ENCODE peak calls at places on chromosomes 13 and 19, in ten cellular contexts. One of them, this sample, is unnamed.

GRCh38 chr19:6276447-6276846 is 3.3 kb downstream of the MLLT1 start:
- DNase-seq in testis: no peak
- DNase-seq in stomach: no peak
- DNase-seq in GM23248: peak
- DNase-seq in heart left ventricle: no peak
- DNase-seq in Peyer's patch: peak
- DNase-seq in CD4-positive, CD25-positive, alpha-beta regulatory T cell: no peak
- DNase-seq in uterus: peak
- DNase-seq in hepatocyte: peak
- DNase-seq in CD8-positive, alpha-beta T cell: no peak
- DNase-seq in this sample: peak

GRCh38 chr13:20993661-20994440 is 67.5 kb downstream of the LATS2 start:
- DNase-seq in CD4-positive, CD25-positive, alpha-beta regulatory T cell: no peak
- DNase-seq in hepatocyte: no peak
- DNase-seq in testis: peak
- DNase-seq in heart left ventricle: no peak
- DNase-seq in stomach: no peak
- DNase-seq in CD8-positive, alpha-beta T cell: no peak
- DNase-seq in Peyer's patch: peak
- DNase-seq in uterus: no peak
- DNase-seq in GM23248: peak
- DNase-seq in this sample: peak

GRCh38 chr19:14381689-14382474 is 638 bp downstream of the ADGRE5 start:
- DNase-seq in heart left ventricle: peak
- DNase-seq in uterus: peak
- DNase-seq in testis: no peak
- DNase-seq in Peyer's patch: peak
- DNase-seq in stomach: peak
- DNase-seq in GM23248: peak
- DNase-seq in hepatocyte: no peak
- DNase-seq in CD4-positive, CD25-positive, alpha-beta regulatory T cell: peak
- DNase-seq in CD8-positive, alpha-beta T cell: peak
- DNase-seq in this sample: no peak

GRCh38 chr13:27450921-27451461 is 627 bp upstream of the MTIF3 start:
- DNase-seq in testis: peak
- DNase-seq in uterus: peak
- DNase-seq in stomach: peak
- DNase-seq in heart left ventricle: peak
- DNase-seq in CD4-positive, CD25-positive, alpha-beta regulatory T cell: peak
- DNase-seq in hepatocyte: peak
- DNase-seq in GM23248: peak
- DNase-seq in CD8-positive, alpha-beta T cell: no peak
- DNase-seq in Peyer's patch: peak
- DNase-seq in this sample: no peak

GRCh38 chr13:97938701-97939475 is 14.6 kb upstream of the IPO5 start:
- DNase-seq in CD8-positive, alpha-beta T cell: no peak
- DNase-seq in GM23248: no peak
- DNase-seq in hepatocyte: no peak
- DNase-seq in CD4-positive, CD25-positive, alpha-beta regulatory T cell: no peak
- DNase-seq in testis: no peak
- DNase-seq in heart left ventricle: no peak
- DNase-seq in uterus: no peak
- DNase-seq in stomach: no peak
- DNase-seq in Peyer's patch: no peak
- DNase-seq in this sample: no peak

GRCh38 chr13:66992183-66992582 is 238.0 kb downstream of the PCDH9 start:
- DNase-seq in stomach: no peak
- DNase-seq in heart left ventricle: no peak
- DNase-seq in GM23248: no peak
- DNase-seq in CD4-positive, CD25-positive, alpha-beta regulatory T cell: no peak
- DNase-seq in testis: no peak
- DNase-seq in uterus: no peak
- DNase-seq in Peyer's patch: no peak
- DNase-seq in hepatocyte: no peak
- DNase-seq in CD8-positive, alpha-beta T cell: no peak
- DNase-seq in this sample: peak

GRCh38 chr13:35630551-35631275 is 154.2 kb upstream of the MAB21L1 start:
- DNase-seq in CD8-positive, alpha-beta T cell: no peak
- DNase-seq in CD4-positive, CD25-positive, alpha-beta regulatory T cell: peak
- DNase-seq in heart left ventricle: no peak
- DNase-seq in hepatocyte: peak
- DNase-seq in Peyer's patch: no peak
- DNase-seq in testis: peak
- DNase-seq in GM23248: peak
- DNase-seq in uterus: no peak
- DNase-seq in stomach: no peak
- DNase-seq in this sample: peak

GRCh38 chr13:113448885-113449692 is 4.2 kb downstream of the ADPRHL1 start:
- DNase-seq in hepatocyte: peak
- DNase-seq in uterus: peak
- DNase-seq in testis: peak
- DNase-seq in CD8-positive, alpha-beta T cell: peak
- DNase-seq in heart left ventricle: no peak
- DNase-seq in Peyer's patch: peak
- DNase-seq in CD4-positive, CD25-positive, alpha-beta regulatory T cell: peak
- DNase-seq in stomach: peak
- DNase-seq in GM23248: peak
- DNase-seq in this sample: no peak

DNA sequence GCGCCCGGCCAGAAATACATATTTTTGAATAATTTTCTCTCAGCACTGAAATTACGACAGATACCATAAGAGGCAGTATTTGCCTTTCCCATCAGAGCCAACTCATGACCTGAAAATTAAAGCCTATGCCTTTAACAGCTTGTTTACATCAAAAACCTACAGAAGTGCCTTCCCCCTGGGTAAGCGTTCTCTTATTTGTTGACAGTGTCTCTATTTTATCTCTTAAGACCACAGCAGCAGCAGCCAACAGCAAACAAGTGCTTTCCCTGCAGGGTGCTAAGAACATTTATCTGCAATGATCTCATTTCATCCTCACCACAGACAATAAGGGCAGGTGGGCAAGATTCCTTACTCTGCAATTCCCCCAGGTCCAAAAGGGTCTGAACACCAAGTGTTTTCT is 6.0 kb downstream of the AKAP8L start:
- DNase-seq in testis: no peak
- DNase-seq in hepatocyte: peak
- DNase-seq in Peyer's patch: no peak
- DNase-seq in GM23248: no peak
- DNase-seq in heart left ventricle: no peak
- DNase-seq in CD4-positive, CD25-positive, alpha-beta regulatory T cell: no peak
- DNase-seq in uterus: no peak
- DNase-seq in CD8-positive, alpha-beta T cell: no peak
- DNase-seq in stomach: no peak
- DNase-seq in this sample: no peak
- H3K4me3 ChIP-seq in testis: no peak
- H3K4me3 ChIP-seq in hepatocyte: no peak
- H3K4me3 ChIP-seq in Peyer's patch: no peak
- H3K4me3 ChIP-seq in GM23248: no peak
- H3K4me3 ChIP-seq in heart left ventricle: no peak
- H3K4me3 ChIP-seq in CD4-positive, CD25-positive, alpha-beta regulatory T cell: no peak
- H3K4me3 ChIP-seq in uterus: no peak
- H3K4me3 ChIP-seq in CD8-positive, alpha-beta T cell: no peak
- H3K4me3 ChIP-seq in stomach: no peak
- H3K4me3 ChIP-seq in this sample: no peak

DNA sequence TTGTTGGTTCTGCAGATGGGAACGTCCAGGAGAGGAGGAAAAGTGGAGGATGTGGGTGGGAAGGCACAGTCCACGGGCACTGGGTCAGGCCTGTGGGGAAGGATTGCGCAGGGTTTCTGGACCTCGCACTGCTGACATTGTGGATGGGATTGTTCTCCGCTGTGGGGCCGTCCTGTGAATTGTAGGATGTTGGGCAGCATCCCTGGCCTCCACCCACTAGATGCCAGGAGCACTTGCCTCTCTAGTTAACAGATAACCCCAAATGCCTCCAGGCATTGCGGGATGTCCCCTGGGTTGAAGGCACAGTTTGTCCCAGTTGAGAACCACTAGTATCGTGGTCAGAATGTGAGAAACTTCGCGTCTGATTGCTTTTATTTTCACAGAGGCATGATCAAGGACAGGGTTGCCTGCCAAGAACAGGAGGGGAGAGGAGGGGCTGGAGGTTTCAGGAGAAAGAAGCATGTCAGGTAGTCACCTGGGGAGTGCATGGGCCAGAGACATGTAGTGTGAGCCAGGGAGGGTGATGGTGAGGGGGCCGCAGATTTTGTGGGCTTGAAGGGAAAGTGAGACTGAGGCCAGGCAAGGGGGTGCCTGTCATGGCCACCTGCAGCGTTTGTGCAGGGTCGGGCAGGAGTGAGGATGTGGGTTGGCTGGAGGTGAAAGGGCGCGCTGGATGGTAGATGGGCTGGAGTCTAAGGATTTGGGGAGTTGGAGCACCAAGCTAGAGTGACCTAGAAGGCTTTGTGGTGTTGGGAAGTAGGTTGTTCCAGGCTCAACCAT is 3.2 kb downstream of the ZNF628 start:
- DNase-seq in CD4-positive, CD25-positive, alpha-beta regulatory T cell: no peak
- DNase-seq in Peyer's patch: no peak
- DNase-seq in GM23248: no peak
- DNase-seq in CD8-positive, alpha-beta T cell: no peak
- DNase-seq in stomach: no peak
- DNase-seq in heart left ventricle: no peak
- DNase-seq in uterus: no peak
- DNase-seq in hepatocyte: no peak
- DNase-seq in testis: no peak
- DNase-seq in this sample: no peak
- H3K4me3 ChIP-seq in CD4-positive, CD25-positive, alpha-beta regulatory T cell: no peak
- H3K4me3 ChIP-seq in Peyer's patch: no peak
- H3K4me3 ChIP-seq in GM23248: no peak
- H3K4me3 ChIP-seq in CD8-positive, alpha-beta T cell: no peak
- H3K4me3 ChIP-seq in stomach: no peak
- H3K4me3 ChIP-seq in heart left ventricle: no peak
- H3K4me3 ChIP-seq in uterus: no peak
- H3K4me3 ChIP-seq in hepatocyte: no peak
- H3K4me3 ChIP-seq in testis: no peak
- H3K4me3 ChIP-seq in this sample: no peak

DNA sequence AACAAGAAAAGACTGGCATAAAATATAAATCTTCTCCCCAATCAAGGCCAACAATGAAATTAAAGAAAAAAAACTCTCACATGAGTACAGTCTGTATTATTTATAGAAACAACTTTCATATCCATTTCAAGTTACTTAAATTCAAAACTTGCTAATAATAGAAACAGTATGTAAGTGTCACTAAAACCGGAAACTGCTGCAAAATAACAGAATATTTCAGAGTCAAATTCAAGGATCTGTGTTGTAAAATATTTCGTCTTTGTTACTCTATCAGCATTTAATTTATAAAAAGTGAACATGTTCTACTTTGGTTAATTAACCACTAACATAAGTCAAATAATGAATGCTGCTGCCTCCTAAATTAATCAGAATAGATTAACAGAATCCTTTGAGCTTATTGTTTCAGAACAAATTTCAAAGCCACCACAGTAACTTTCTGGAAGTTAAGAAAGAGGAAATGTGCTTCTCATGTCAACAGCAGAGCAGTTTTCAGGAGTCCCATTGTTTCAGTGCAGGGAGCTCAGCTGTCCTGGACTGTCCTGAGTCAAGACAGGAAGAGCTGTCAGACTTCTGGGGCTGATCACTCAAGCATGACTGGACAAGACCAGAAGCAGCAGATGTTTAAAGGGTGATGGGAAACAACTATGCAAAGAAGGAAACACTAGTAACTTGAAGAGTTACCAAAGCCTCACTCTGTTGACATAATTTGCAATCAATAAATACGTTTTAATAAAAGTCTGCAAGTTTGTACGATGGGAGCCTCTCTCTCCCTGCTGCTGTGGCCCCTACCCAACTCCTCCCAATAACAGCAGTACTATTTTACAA is 76.9 kb downstream of the FOXO1 start:
- DNase-seq in GM23248: peak
- DNase-seq in CD8-positive, alpha-beta T cell: no peak
- DNase-seq in CD4-positive, CD25-positive, alpha-beta regulatory T cell: no peak
- DNase-seq in testis: peak
- DNase-seq in stomach: no peak
- DNase-seq in hepatocyte: no peak
- DNase-seq in Peyer's patch: peak
- DNase-seq in heart left ventricle: peak
- DNase-seq in uterus: no peak
- DNase-seq in this sample: peak
- H3K4me3 ChIP-seq in GM23248: no peak
- H3K4me3 ChIP-seq in CD8-positive, alpha-beta T cell: peak
- H3K4me3 ChIP-seq in CD4-positive, CD25-positive, alpha-beta regulatory T cell: peak
- H3K4me3 ChIP-seq in testis: no peak
- H3K4me3 ChIP-seq in stomach: no peak
- H3K4me3 ChIP-seq in hepatocyte: no peak
- H3K4me3 ChIP-seq in Peyer's patch: peak
- H3K4me3 ChIP-seq in heart left ventricle: no peak
- H3K4me3 ChIP-seq in uterus: no peak
- H3K4me3 ChIP-seq in this sample: no peak

GRCh38 chr19:575527-576506 is 3.4 kb downstream of the BSG start:
- DNase-seq in Peyer's patch: no peak
- DNase-seq in hepatocyte: peak
- DNase-seq in stomach: peak
- DNase-seq in heart left ventricle: peak
- DNase-seq in uterus: peak
- DNase-seq in CD4-positive, CD25-positive, alpha-beta regulatory T cell: no peak
- DNase-seq in testis: peak
- DNase-seq in GM23248: peak
- DNase-seq in CD8-positive, alpha-beta T cell: no peak
- DNase-seq in this sample: no peak

GRCh38 chr19:576768-577438 is 4.5 kb downstream of the BSG start:
- DNase-seq in testis: no peak
- DNase-seq in GM23248: no peak
- DNase-seq in heart left ventricle: no peak
- DNase-seq in Peyer's patch: no peak
- DNase-seq in stomach: no peak
- DNase-seq in CD8-positive, alpha-beta T cell: no peak
- DNase-seq in CD4-positive, CD25-positive, alpha-beta regulatory T cell: no peak
- DNase-seq in hepatocyte: no peak
- DNase-seq in uterus: no peak
- DNase-seq in this sample: no peak

GRCh38 chr19:572891-573825 is 762 bp downstream of the BSG start:
- DNase-seq in GM23248: peak
- DNase-seq in CD4-positive, CD25-positive, alpha-beta regulatory T cell: peak
- DNase-seq in Peyer's patch: peak
- DNase-seq in heart left ventricle: peak
- DNase-seq in testis: peak
- DNase-seq in CD8-positive, alpha-beta T cell: no peak
- DNase-seq in hepatocyte: peak
- DNase-seq in uterus: peak
- DNase-seq in stomach: peak
- DNase-seq in this sample: no peak

GRCh38 chr19:572140-572890 is at the start of gene BSG:
- DNase-seq in CD8-positive, alpha-beta T cell: peak
- DNase-seq in Peyer's patch: peak
- DNase-seq in testis: peak
- DNase-seq in CD4-positive, CD25-positive, alpha-beta regulatory T cell: peak
- DNase-seq in hepatocyte: peak
- DNase-seq in uterus: peak
- DNase-seq in GM23248: peak
- DNase-seq in stomach: peak
- DNase-seq in heart left ventricle: peak
- DNase-seq in this sample: peak

DNA sequence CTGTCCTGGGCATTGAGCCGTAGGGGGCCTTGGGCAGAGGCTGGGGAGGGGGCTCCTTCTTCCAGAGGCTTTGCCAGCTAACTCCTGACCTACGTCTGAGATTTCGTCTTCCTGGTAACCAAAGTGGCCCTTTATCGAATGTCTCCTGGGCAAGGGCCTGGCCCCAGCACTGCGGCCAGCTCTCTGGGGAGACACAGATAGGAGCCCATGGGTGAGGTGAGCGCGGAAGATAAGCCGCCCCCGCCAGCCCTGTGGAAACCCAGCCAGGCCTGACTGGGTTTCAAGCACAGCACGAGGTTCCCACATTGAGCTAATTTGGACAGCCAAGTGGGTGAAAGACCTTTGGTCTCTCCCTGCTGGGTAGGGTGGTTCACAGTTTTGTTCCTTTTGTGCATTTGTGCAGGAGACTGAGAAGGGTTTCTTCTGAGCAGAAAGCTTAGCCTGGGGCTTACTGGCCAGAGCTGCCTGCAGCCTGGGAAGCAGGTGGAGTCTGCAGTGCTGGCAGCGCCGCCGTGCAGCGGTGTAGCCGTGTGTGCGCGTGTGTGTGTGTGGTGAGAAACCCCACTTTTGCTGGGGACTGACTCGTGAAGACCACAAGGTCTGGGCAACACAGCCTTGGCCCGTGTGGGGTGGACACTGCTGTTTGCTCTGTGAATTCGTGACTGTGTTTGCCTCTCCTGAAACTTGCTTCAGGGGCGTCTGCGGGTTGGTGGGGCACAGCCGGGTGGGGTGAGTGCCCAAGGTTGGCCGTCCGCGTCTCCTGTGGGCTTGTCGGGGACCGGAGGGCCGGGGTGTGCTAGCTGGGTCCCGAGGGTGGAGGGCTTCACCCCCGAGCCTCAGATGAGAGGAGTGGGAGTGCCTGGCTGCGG is 2.5 kb downstream of the BSG start:
- DNase-seq in CD8-positive, alpha-beta T cell: no peak
- DNase-seq in CD4-positive, CD25-positive, alpha-beta regulatory T cell: no peak
- DNase-seq in GM23248: peak
- DNase-seq in hepatocyte: peak
- DNase-seq in heart left ventricle: peak
- DNase-seq in uterus: no peak
- DNase-seq in Peyer's patch: no peak
- DNase-seq in testis: peak
- DNase-seq in stomach: peak
- DNase-seq in this sample: no peak
- H3K4me3 ChIP-seq in CD8-positive, alpha-beta T cell: no peak
- H3K4me3 ChIP-seq in CD4-positive, CD25-positive, alpha-beta regulatory T cell: peak
- H3K4me3 ChIP-seq in GM23248: peak
- H3K4me3 ChIP-seq in hepatocyte: no peak
- H3K4me3 ChIP-seq in heart left ventricle: peak
- H3K4me3 ChIP-seq in uterus: no peak
- H3K4me3 ChIP-seq in Peyer's patch: no peak
- H3K4me3 ChIP-seq in testis: no peak
- H3K4me3 ChIP-seq in stomach: peak
- H3K4me3 ChIP-seq in this sample: peak

This sample was measured in skeletal muscle cell.